ENCODE peak calls at places on chromosomes 7 and 10, in five cellular contexts. F is T47D, W is GM12891, Q is ACHN, Z is NCI-H69. I is an unnamed sample.

GRCh38 chr10:13420532-13421307 is 72.6 kb upstream of the SEPHS1 start:
- DNase-seq in F (no peak), W (no peak), Q (no peak), Z (no peak), I (no peak)

GRCh38 chr10:93468532-93469213 is 13.5 kb downstream of the MYOF start:
- DNase-seq in F (peak; percentile 88), W (no peak), Q (peak; percentile 95), Z (no peak), I (no peak)

GRCh38 chr7:149864023-149864422 is 9.7 kb upstream of the ATP6V0E2 start:
- DNase-seq in F (no peak), W (no peak), Q (no peak), Z (no peak), I (no peak)

GRCh38 chr10:74156919-74157289 is 5.9 kb downstream of the ADK start:
- DNase-seq in F (no peak), W (no peak), Q (no peak), Z (peak; percentile 8), I (no peak)

GRCh38 chr7:40546616-40547501 is 412.1 kb downstream of the SUGCT start:
- DNase-seq in F (peak; percentile 7), W (no peak), Q (no peak), Z (no peak), I (no peak)

GRCh38 chr10:120262857-120263547 is 194.0 kb upstream of the PLPP4 start:
- DNase-seq in F (no peak), W (no peak), Q (peak; percentile 50), Z (no peak), I (no peak)

GRCh38 chr7:8724080-8724718 is 290.8 kb downstream of the NXPH1 start:
- DNase-seq in F (peak; percentile 84), W (peak; percentile 22), Q (peak; percentile 66), Z (peak; percentile 92), I (no peak)

GRCh38 chr10:80924063-80924952 is 386.6 kb downstream of the SH2D4B start:
- DNase-seq in F (peak; percentile 78), W (no peak), Q (peak; percentile 57), Z (peak; percentile 15), I (no peak)

GRCh38 chr10:34489973-34490372 is 325.1 kb downstream of the PARD3 start:
- DNase-seq in F (no peak), W (no peak), Q (peak; percentile 66), Z (peak; percentile 83), I (no peak)

GRCh38 chr10:680146-680545 is 9.3 kb downstream of the DIP2C start:
- DNase-seq in F (no peak), W (no peak), Q (no peak), Z (peak; percentile 5), I (peak; percentile 71)

GRCh38 chr7:16123117-16123770 is 298.1 kb downstream of the CRPPA start:
- DNase-seq in F (no peak), W (no peak), Q (no peak), Z (no peak), I (no peak)

GRCh38 chr7:106623846-106624245 is 37.1 kb downstream of the CCDC71L start:
- DNase-seq in F (peak; percentile 31), W (no peak), Q (no peak), Z (no peak), I (no peak)

GRCh38 chr10:44334621-44335184 is 50.2 kb downstream of the CXCL12 start:
- DNase-seq in F (no peak), W (no peak), Q (no peak), Z (peak; percentile 0), I (no peak)

GRCh38 chr7:157693521-157694388 is 357.0 kb downstream of the DNAJB6 start:
- DNase-seq in F (no peak), W (no peak), Q (no peak), Z (no peak), I (peak; percentile 44)

GRCh38 chr10:68125770-68126169 is 16.5 kb downstream of the MYPN start:
- DNase-seq in F (no peak), W (no peak), Q (no peak), Z (peak; percentile 4), I (no peak)

GRCh38 chr7:43372656-43373355 is 210.1 kb upstream of the STK17A start:
- DNase-seq in F (no peak), W (no peak), Q (no peak), Z (no peak), I (no peak)

GRCh38 chr7:87204933-87205332 is 14.6 kb downstream of the TMEM243 start:
- DNase-seq in F (no peak), W (no peak), Q (no peak), Z (no peak), I (no peak)

GRCh38 chr10:6579904-6580278 is at the start of gene PRKCQ:
- DNase-seq in F (no peak), W (no peak), Q (peak; percentile 23), Z (no peak), I (no peak)

GRCh38 chr7:10707519-10707918 is 266.2 kb upstream of the PHF14 start:
- DNase-seq in F (no peak), W (no peak), Q (no peak), Z (peak; percentile 36), I (no peak)

GRCh38 chr10:3503299-3503698 is 281.7 kb downstream of the KLF6 start:
- DNase-seq in F (no peak), W (no peak), Q (no peak), Z (peak; percentile 37), I (no peak)

GRCh38 chr10:21989453-21990154 is 13.9 kb downstream of the DNAJC1 start:
- DNase-seq in F (peak; percentile 60), W (peak; percentile 27), Q (peak; percentile 59), Z (peak; percentile 69), I (no peak)

GRCh38 chr10:53269482-53269881 is 496.9 kb upstream of the MBL2 start:
- DNase-seq in F (no peak), W (no peak), Q (no peak), Z (peak; percentile 37), I (no peak)

GRCh38 chr7:95303501-95303900 is 20.8 kb downstream of the PON1 start:
- DNase-seq in F (no peak), W (no peak), Q (no peak), Z (no peak), I (no peak)

GRCh38 chr7:98955992-98956391 is 77.7 kb downstream of the TRRAP start:
- DNase-seq in F (no peak), W (no peak), Q (no peak), Z (no peak), I (no peak)

GRCh38 chr7:155645652-155646051 is 1.2 kb downstream of the RBM33 start:
- DNase-seq in F (no peak), W (no peak), Q (no peak), Z (no peak), I (no peak)

GRCh38 chr10:76632158-76633051 is 1005.2 kb downstream of the KCNMA1 start:
- DNase-seq in F (peak; percentile 71), W (no peak), Q (peak; percentile 65), Z (peak; percentile 88), I (no peak)

GRCh38 chr7:139232377-139232717 is 1.3 kb downstream of the UBN2 start:
- DNase-seq in F (no peak), W (no peak), Q (no peak), Z (no peak), I (no peak)

GRCh38 chr10:78685466-78686163 is 383.2 kb upstream of the ZMIZ1 start:
- DNase-seq in F (no peak), W (no peak), Q (peak; percentile 39), Z (no peak), I (no peak)

I was measured in cardiac septum.